ENCODE peak calls at places on chromosome 3, in ten cellular contexts. Z is stimulated activated naive B cell treated with anti-CD40 and anti-IgM and Interleukin-4, amounts not matched to agents 10 μg/mL and 1 μg/mL and 100 μg/mL, for 72 hours; U is endothelial cell; S is AG04450; Y is stimulated activated CD4-positive, alpha-beta T cell treated with anti-CD3 and anti-CD28 coated beads, Interleukin-1b, Interleukin-23, amount 100 ng/mL, for 24 hours; O is posterior vena cava; N is adrenal gland; Q is NCI-H1105; J is activated CD8-positive, alpha-beta memory T cell treated with anti-CD3 and anti-CD28 coated beads, Interleukin-2, amount 50 U/mL, for 48 hours; F is T-helper 9 cell. T is an unnamed sample.
A peak's percentile ranks its signal among the peaks of the same experiment; 100 is the strongest.

GRCh38 chr3:13176445-13176844 is 103.2 kb upstream of the IQSEC1 start:
- DNase-seq in O (peak; percentile 66), U (no peak), S (no peak), F (no peak), J (no peak), Z (no peak), Y (no peak), Q (no peak), N (no peak), T (no peak)

GRCh38 chr3:188092648-188093047 is 61.3 kb upstream of the LPP start:
- DNase-seq in U (no peak), Q (no peak), Z (peak; percentile 57), Y (peak; percentile 40), N (no peak), F (no peak), O (no peak), S (no peak), J (peak; percentile 67), T (no peak)

GRCh38 chr3:5347486-5347885 is 160.0 kb downstream of the EDEM1 start:
- DNase-seq in Q (peak; percentile 58), O (no peak), N (no peak), Y (no peak), F (no peak), U (no peak), S (no peak), Z (no peak), J (no peak), T (no peak)

GRCh38 chr3:114863848-114864247 is 283.2 kb downstream of the ZBTB20 start:
- DNase-seq in Y (no peak), O (no peak), S (no peak), U (no peak), Q (no peak), F (no peak), Z (no peak), N (no peak), J (no peak), T (peak; percentile 59)

GRCh38 chr3:115989927-115990326 is 366.6 kb downstream of the GAP43 start:
- DNase-seq in Z (no peak), Y (no peak), J (no peak), S (peak; percentile 36), F (no peak), O (no peak), N (no peak), U (no peak), Q (peak; percentile 30), T (no peak)

GRCh38 chr3:11954312-11954934 is 49.8 kb upstream of the SYN2 start:
- DNase-seq in Z (no peak), Y (no peak), F (no peak), Q (peak; percentile 58), J (no peak), U (no peak), S (no peak), O (no peak), N (no peak), T (peak; percentile 26)

GRCh38 chr3:49756036-49756435 is 30.3 kb downstream of the IP6K1 start:
- DNase-seq in U (no peak), N (no peak), F (no peak), J (no peak), Q (no peak), Z (no peak), O (no peak), S (no peak), Y (no peak), T (peak; percentile 79)

GRCh38 chr3:187799942-187800637 is 54.8 kb upstream of the BCL6 start:
- DNase-seq in Q (no peak), N (no peak), Z (no peak), J (peak; percentile 65), Y (no peak), O (no peak), S (no peak), F (no peak), U (no peak), T (no peak)

GRCh38 chr3:192957441-192957951 is 39.8 kb upstream of the MB21D2 start:
- DNase-seq in Z (no peak), N (peak; percentile 55), O (peak; percentile 85), Y (no peak), J (no peak), F (no peak), U (no peak), S (peak; percentile 76), Q (no peak), T (no peak)

GRCh38 chr3:71721721-71722157 is 3.5 kb downstream of the EIF4E3 start:
- DNase-seq in U (no peak), N (no peak), Z (no peak), J (no peak), F (no peak), O (no peak), Q (no peak), Y (no peak), S (no peak), T (no peak)

GRCh38 chr3:158909870-158910269 is 108.0 kb downstream of the MFSD1 start:
- DNase-seq in Q (no peak), S (no peak), F (no peak), J (no peak), U (no peak), Z (no peak), N (no peak), O (no peak), Y (no peak), T (no peak)

GRCh38 chr3:31861839-31862238 is 119.2 kb downstream of the OSBPL10 start:
- DNase-seq in F (no peak), S (no peak), Y (no peak), U (no peak), Z (no peak), J (no peak), N (no peak), O (no peak), Q (no peak), T (no peak)

GRCh38 chr3:32455609-32456428 is 46.8 kb downstream of the CMTM6 start:
- DNase-seq in O (no peak), S (no peak), J (peak; percentile 48), Q (no peak), U (no peak), Z (no peak), N (no peak), F (no peak), Y (no peak), T (peak; percentile 76)

GRCh38 chr3:70740872-70741271 is 428.4 kb upstream of the MDFIC2 start:
- DNase-seq in F (no peak), J (no peak), S (no peak), Y (no peak), U (no peak), Z (no peak), Q (no peak), O (no peak), N (no peak), T (no peak)

GRCh38 chr3:47980795-47981194 is 35.4 kb downstream of the MAP4 start:
- DNase-seq in Q (no peak), J (no peak), F (no peak), O (no peak), Z (no peak), Y (no peak), U (no peak), S (no peak), N (no peak), T (no peak)

GRCh38 chr3:50441818-50442217 is 61.6 kb downstream of the CACNA2D2 start:
- DNase-seq in F (no peak), J (no peak), S (no peak), Z (no peak), Q (no peak), N (no peak), U (no peak), O (no peak), Y (no peak), T (no peak)

GRCh38 chr3:164179110-164179774 is 899.1 kb downstream of the SI start:
- DNase-seq in U (no peak), S (no peak), Z (no peak), Y (no peak), O (peak; percentile 77), N (no peak), J (no peak), F (no peak), Q (no peak), T (no peak)

GRCh38 chr3:113985526-113985925 is 37.7 kb downstream of the ZDHHC23 start:
- DNase-seq in J (no peak), N (no peak), S (no peak), Q (no peak), Y (no peak), Z (peak; percentile 5), U (no peak), O (no peak), F (no peak), T (no peak)

GRCh38 chr3:60025071-60026055 is 975.5 kb upstream of the CFAP20DC start:
- DNase-seq in U (no peak), Q (no peak), Y (no peak), F (no peak), J (no peak), N (no peak), S (no peak), O (no peak), Z (no peak), T (no peak)

GRCh38 chr3:104635872-104636580 is 730.7 kb upstream of the ALCAM start:
- DNase-seq in J (no peak), S (no peak), Q (no peak), N (peak; percentile 40), U (no peak), O (no peak), Z (no peak), F (no peak), Y (no peak), T (no peak)

GRCh38 chr3:170740285-170740684 is 129.7 kb downstream of the RPL22L1 start:
- DNase-seq in J (no peak), S (no peak), Q (no peak), Y (no peak), U (no peak), O (no peak), F (no peak), N (no peak), Z (no peak), T (peak; percentile 45)

GRCh38 chr3:31550452-31551251 is 17.9 kb downstream of the STT3B start:
- DNase-seq in F (no peak), O (no peak), S (no peak), Q (no peak), Y (no peak), N (no peak), J (no peak), U (no peak), Z (no peak), T (peak; percentile 65)

GRCh38 chr3:181564222-181564621 is 147.5 kb upstream of the SOX2 start:
- DNase-seq in O (no peak), J (no peak), Z (no peak), S (no peak), Q (no peak), U (no peak), Y (no peak), N (no peak), F (no peak), T (no peak)

GRCh38 chr3:14210843-14211594 is 32.4 kb downstream of the LSM3 start:
- DNase-seq in Q (no peak), F (no peak), J (no peak), O (no peak), Z (no peak), Y (no peak), U (no peak), S (peak; percentile 47), N (no peak), T (no peak)

GRCh38 chr3:42502429-42503250 is at the start of gene VIPR1:
- DNase-seq in F (peak; percentile 92), N (peak; percentile 65), S (no peak), U (peak; percentile 59), Y (peak; percentile 89), J (peak; percentile 93), O (peak; percentile 89), Z (peak; percentile 84), Q (peak; percentile 83), T (peak; percentile 95)

GRCh38 chr3:141274411-141275031 is 42.9 kb downstream of the PXYLP1 start:
- DNase-seq in Q (no peak), F (no peak), O (no peak), J (no peak), N (no peak), U (no peak), Z (no peak), Y (no peak), S (no peak), T (no peak)

GRCh38 chr3:169772530-169772950 is 656 bp upstream of the MYNN start:
- DNase-seq in Q (peak; percentile 97), O (peak; percentile 88), Y (peak; percentile 53), S (no peak), Z (no peak), U (peak; percentile 50), N (peak; percentile 80), F (no peak), J (no peak), T (peak; percentile 92)

GRCh38 chr3:193942516-193943055 is 193.4 kb upstream of the HES1 start:
- DNase-seq in S (no peak), O (no peak), Q (no peak), N (no peak), Y (no peak), Z (no peak), F (no peak), J (no peak), U (no peak), T (no peak)